ENCODE peak calls at places on chromosomes 2 and 18, in five cellular contexts. Z is neural progenitor cell, L is PC-3, R is GM23248, W is SK-N-SH. N is an unnamed sample.

GRCh38 chr2:185757356-185757755 is 18.8 kb downstream of the FSIP2 start:
- DNase-seq in Z (no peak), L (peak; percentile 92), R (no peak), W (no peak), N (no peak)

GRCh38 chr2:127575185-127575765 is 39.8 kb downstream of the MYO7B start:
- DNase-seq in Z (no peak), L (no peak), R (no peak), W (no peak), N (peak; percentile 5)

GRCh38 chr2:241069821-241070281 is 32.2 kb downstream of the MTERF4 start:
- DNase-seq in Z (no peak), L (no peak), R (no peak), W (no peak), N (no peak)

GRCh38 chr2:215624423-215624829 is 188.6 kb upstream of the FN1 start:
- DNase-seq in Z (no peak), L (peak; percentile 21), R (peak; percentile 92), W (no peak), N (no peak)

GRCh38 chr2:107412981-107413380 is 413.7 kb upstream of the RGPD4 start:
- DNase-seq in Z (no peak), L (peak; percentile 50), R (peak; percentile 83), W (no peak), N (no peak)

GRCh38 chr2:210626849-210627248 is 70.5 kb downstream of the CPS1 start:
- DNase-seq in Z (no peak), L (peak; percentile 54), R (peak; percentile 52), W (no peak), N (no peak)

GRCh38 chr2:1675633-1676032 is 68.7 kb downstream of the PXDN start:
- DNase-seq in Z (peak; percentile 38), L (peak; percentile 98), R (peak; percentile 99), W (no peak), N (peak; percentile 87)

GRCh38 chr2:105373344-105373781 is 25.5 kb downstream of the FHL2 start:
- DNase-seq in Z (no peak), L (no peak), R (peak; percentile 46), W (no peak), N (no peak)

GRCh38 chr2:221822416-221822815 is 250.3 kb upstream of the EPHA4 start:
- DNase-seq in Z (no peak), L (no peak), R (peak; percentile 33), W (no peak), N (no peak)

GRCh38 chr2:127614731-127615130 is 31.2 kb upstream of the GPR17 start:
- DNase-seq in Z (no peak), L (peak; percentile 81), R (peak; percentile 75), W (peak; percentile 6), N (no peak)

GRCh38 chr2:164879901-164880535 is 38.4 kb upstream of the COBLL1 start:
- DNase-seq in Z (no peak), L (no peak), R (no peak), W (no peak), N (no peak)

GRCh38 chr2:61065706-61066688 is at the start of gene SANBR:
- DNase-seq in Z (peak; percentile 98), L (peak; percentile 94), R (peak; percentile 95), W (peak; percentile 97), N (peak; percentile 95)

GRCh38 chr2:78814331-78814986 is 211.0 kb upstream of the REG3G start:
- DNase-seq in Z (no peak), L (no peak), R (no peak), W (no peak), N (peak; percentile 42)

GRCh38 chr18:75524852-75525251 is 97.3 kb upstream of the SMIM21 start:
- DNase-seq in Z (no peak), L (no peak), R (no peak), W (no peak), N (no peak)

GRCh38 chr2:223762853-223763252 is 74.5 kb downstream of the AP1S3 start:
- DNase-seq in Z (no peak), L (no peak), R (no peak), W (no peak), N (no peak)

GRCh38 chr2:85584857-85585780 is 888 bp downstream of the VAMP5 start:
- DNase-seq in Z (no peak), L (peak; percentile 84), R (peak; percentile 82), W (peak; percentile 31), N (peak; percentile 67)

GRCh38 chr2:229629039-229629438 is 85.3 kb downstream of the DNER start:
- DNase-seq in Z (no peak), L (no peak), R (no peak), W (no peak), N (no peak)

GRCh38 chr2:173589604-173590277 is 235.1 kb downstream of the CDCA7 start:
- DNase-seq in Z (no peak), L (peak; percentile 95), R (no peak), W (no peak), N (peak; percentile 44)

GRCh38 chr2:113757059-113757657 is 716 bp upstream of the SLC35F5 start:
- DNase-seq in Z (no peak), L (no peak), R (no peak), W (no peak), N (no peak)

GRCh38 chr2:168025487-168026203 is 221.8 kb downstream of the STK39 start:
- DNase-seq in Z (no peak), L (no peak), R (no peak), W (no peak), N (no peak)

GRCh38 chr2:239467281-239467955 is 66.6 kb upstream of the HDAC4 start:
- DNase-seq in Z (no peak), L (no peak), R (no peak), W (no peak), N (no peak)

GRCh38 chr2:190036071-190036470 is 26.5 kb downstream of the MSTN start:
- DNase-seq in Z (no peak), L (no peak), R (no peak), W (no peak), N (no peak)

DNA sequence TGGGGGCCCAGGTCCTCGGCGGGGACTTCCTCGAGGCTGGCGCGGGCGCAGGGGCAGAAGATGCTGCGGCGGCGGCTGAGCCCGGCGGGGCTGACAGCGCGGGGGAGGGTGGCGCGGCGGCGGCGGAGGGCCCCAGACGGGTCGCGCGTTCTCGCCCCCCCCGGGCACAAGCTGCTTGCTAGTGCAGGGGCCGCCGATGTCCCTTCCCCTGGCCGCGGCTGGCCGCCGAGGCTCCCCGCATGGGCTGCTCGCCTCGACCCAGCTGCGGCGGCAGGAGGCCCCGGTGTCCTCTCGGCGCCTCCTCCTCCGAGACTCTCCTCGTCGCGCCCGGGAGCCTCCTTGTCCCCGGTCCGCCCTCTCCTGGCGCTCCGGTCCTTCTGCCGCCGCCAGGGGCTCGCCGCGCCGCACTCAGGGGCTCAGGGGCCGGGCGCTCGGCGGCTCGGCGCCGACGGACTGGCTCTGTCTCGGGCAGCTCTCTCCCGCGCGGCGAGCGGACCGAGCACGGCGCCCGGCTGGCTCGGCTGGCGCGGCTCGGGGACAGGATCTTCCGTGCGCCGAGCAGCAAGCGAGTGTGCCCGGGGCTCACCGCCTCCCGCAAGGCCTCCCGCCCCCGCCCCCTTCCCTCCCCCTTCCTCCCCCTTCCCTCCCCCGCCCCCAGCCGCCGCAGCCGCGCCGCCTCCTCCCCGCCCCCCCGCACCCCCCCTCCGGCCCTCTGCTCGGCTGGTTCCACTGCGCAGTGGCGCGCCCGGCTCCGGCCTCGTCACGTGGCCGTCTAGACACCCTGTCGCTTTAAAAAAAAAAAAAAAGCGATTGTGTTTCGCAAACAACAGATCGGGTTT is 902 bp upstream of the SMAD7 start:
- DNase-seq in Z (peak; percentile 92), L (peak; percentile 61), R (peak; percentile 95), W (peak; percentile 92), N (peak; percentile 73)
- H3K27ac ChIP-seq in Z (peak overlapping the region; percentile 61), L (peak overlapping the region; percentile 74), R (peak overlapping the region; percentile 99), W (peak overlapping the region; percentile 100), N (peak overlapping the region; percentile 94)

DNA sequence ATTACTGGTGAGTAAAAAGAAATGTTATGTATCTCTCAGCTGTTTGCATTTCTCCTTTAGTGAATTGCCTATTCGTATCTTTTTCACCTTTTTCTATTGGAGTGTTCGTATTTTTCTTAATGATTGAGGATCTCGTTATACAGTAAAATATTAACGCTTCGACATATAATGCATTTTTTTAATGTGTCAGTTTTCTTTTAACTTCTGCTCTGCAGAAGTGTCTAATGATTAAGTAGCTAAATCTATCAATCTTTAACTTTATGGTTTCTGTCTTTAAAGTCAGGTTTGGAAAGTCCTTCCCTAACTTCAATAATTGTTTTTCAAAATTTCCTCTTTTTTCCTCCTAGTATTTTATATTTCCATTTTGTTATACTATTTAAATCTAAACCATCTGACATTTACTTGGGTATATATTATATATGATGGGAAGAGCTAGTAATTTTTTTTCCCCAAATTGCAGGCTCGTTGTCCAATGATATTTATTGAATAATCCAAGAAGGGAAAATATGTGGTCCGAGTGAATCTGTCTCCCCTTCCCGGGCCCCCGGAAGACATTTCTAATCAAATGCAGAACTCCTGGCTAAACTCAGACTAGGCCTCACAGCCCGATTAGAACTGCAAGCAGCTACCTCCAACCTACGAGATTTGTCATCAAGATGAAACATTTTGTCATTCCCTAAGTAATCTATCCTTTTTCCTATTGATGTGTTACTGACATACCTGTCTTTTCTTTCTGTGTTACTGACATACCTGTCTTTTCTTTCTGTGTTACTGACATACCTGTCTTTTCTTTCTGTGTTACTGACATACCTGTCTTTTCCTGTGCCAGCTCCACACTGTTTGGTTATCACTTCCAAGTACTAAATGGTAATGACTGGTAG is 17.2 kb downstream of the PCBP1 start:
- DNase-seq in Z (no peak), L (no peak), R (peak; percentile 67), W (peak; percentile 67), N (no peak)
- H3F3A ChIP-seq in Z (peaks cover 24% of the 10 kb centered on the region), L (no peaks in the 10 kb centered on the region), R (no peaks in the 10 kb centered on the region), W (peaks cover 4% of the 10 kb centered on the region), N (peaks cover 10% of the 10 kb centered on the region)

GRCh38 chr2:65023742-65024141 is 32.5 kb upstream of the CEP68 start:
- DNase-seq in Z (peak; percentile 8), L (no peak), R (no peak), W (no peak), N (no peak)
- H3K4me2 ChIP-seq in Z (no peak overlapping the region), L (no peak overlapping the region), R (no peak overlapping the region), W (no peak overlapping the region), N (no peak overlapping the region)

GRCh38 chr18:36189486-36189885 is 2.2 kb downstream of the MOCOS start:
- DNase-seq in Z (no peak), L (no peak), R (no peak), W (no peak), N (no peak)

GRCh38 chr18:36187138-36187825 is at the start of gene MOCOS:
- DNase-seq in Z (peak; percentile 89), L (peak; percentile 55), R (peak; percentile 87), W (peak; percentile 92), N (peak; percentile 63)

GRCh38 chr18:36186461-36187137 is 698 bp upstream of the MOCOS start:
- DNase-seq in Z (peak; percentile 43), L (peak; percentile 13), R (peak; percentile 59), W (peak; percentile 62), N (peak; percentile 21)

GRCh38 chr18:36188912-36189311 is 1.6 kb downstream of the MOCOS start:
- DNase-seq in Z (peak; percentile 31), L (no peak), R (peak; percentile 14), W (no peak), N (peak; percentile 56)

DNA sequence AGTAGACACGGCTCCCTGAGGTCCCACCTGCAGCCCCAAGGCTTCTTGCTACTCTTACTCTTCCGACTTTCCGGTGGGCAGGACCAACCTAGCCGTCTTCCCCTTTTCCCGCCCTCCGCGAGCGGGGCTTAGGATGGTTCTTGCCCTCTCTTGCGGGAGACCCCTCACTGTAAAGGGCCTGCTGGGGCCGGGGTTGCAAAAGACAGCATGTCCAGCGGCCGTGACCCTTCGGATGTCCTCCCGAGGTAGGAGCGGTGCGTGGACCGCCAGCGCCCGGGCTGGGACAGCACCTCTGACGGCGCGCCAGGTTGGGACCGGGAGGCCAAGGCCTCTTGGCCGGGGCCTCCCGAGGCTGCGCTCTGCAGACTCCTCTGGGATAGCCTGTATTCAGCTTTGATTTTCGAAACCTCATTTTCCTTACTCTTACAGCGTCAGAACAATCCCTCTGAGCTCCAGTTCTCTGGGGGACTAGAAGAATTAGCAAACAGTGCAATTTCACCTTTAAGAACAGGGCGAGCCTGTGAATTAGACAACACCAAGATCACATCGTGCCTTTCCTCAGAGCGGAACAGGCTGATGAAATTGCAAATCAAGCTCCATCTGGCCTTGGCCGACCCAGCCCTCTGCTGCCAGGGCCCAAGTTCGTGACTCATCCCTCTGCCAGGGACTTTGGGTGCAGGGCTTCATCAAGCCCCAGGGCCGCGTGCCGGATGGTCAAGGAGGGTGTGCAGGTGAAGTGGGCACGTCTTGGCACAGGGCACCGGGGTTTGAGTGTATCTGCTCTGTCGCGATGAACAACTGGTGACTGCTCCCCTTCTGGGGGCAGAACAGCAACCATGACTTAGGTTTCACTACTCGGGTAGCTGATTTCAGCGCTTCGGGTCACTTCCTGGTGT is 777 bp downstream of the MOCOS start:
- DNase-seq in Z (peak; percentile 23), L (peak; percentile 48), R (peak; percentile 91), W (no peak), N (peak; percentile 58)
- H3K27ac ChIP-seq in Z (no peak overlapping the region), L (peak overlapping the region; percentile 46), R (peak overlapping the region; percentile 78), W (no peak overlapping the region), N (peak overlapping the region; percentile 98)

N was measured in PC-9.